ENCODE peak calls at places on chromosome 7, in four cellular contexts. One of them, this sample, is unnamed.

GRCh38 chr7:128231677-128232076 is 9.4 kb upstream of the LEP start:
- DNase-seq in activated CD4-positive, alpha-beta T cell treated with anti-CD3 and anti-CD28 coated beads, Interleukin-2, amount 50 U/mL, for 1 hour: no peak
- DNase-seq in NCI-H2107: no peak
- DNase-seq in NCI-H510A treated with DMSO at 0.1 percent for 48 hours: no peak
- DNase-seq in this sample: no peak

GRCh38 chr7:119756687-119757086 is 516.3 kb upstream of the KCND2 start:
- DNase-seq in activated CD4-positive, alpha-beta T cell treated with anti-CD3 and anti-CD28 coated beads, Interleukin-2, amount 50 U/mL, for 1 hour: no peak
- DNase-seq in NCI-H510A treated with DMSO at 0.1 percent for 48 hours: no peak
- DNase-seq in NCI-H2107: no peak
- DNase-seq in this sample: no peak

GRCh38 chr7:98107313-98107691 is 640 bp downstream of the LMTK2 start:
- DNase-seq in NCI-H2107: no peak
- DNase-seq in NCI-H510A treated with DMSO at 0.1 percent for 48 hours: peak; percentile 5
- DNase-seq in activated CD4-positive, alpha-beta T cell treated with anti-CD3 and anti-CD28 coated beads, Interleukin-2, amount 50 U/mL, for 1 hour: peak; percentile 1
- DNase-seq in this sample: peak; percentile 13

GRCh38 chr7:33038639-33039038 is 23.9 kb downstream of the NT5C3A start:
- DNase-seq in NCI-H510A treated with DMSO at 0.1 percent for 48 hours: no peak
- DNase-seq in activated CD4-positive, alpha-beta T cell treated with anti-CD3 and anti-CD28 coated beads, Interleukin-2, amount 50 U/mL, for 1 hour: no peak
- DNase-seq in NCI-H2107: no peak
- DNase-seq in this sample: no peak

GRCh38 chr7:50733552-50733951 is 49.1 kb downstream of the GRB10 start:
- DNase-seq in NCI-H510A treated with DMSO at 0.1 percent for 48 hours: no peak
- DNase-seq in activated CD4-positive, alpha-beta T cell treated with anti-CD3 and anti-CD28 coated beads, Interleukin-2, amount 50 U/mL, for 1 hour: no peak
- DNase-seq in NCI-H2107: no peak
- DNase-seq in this sample: no peak

GRCh38 chr7:101816499-101817030 is 861 bp upstream of the CUX1 start:
- DNase-seq in NCI-H510A treated with DMSO at 0.1 percent for 48 hours: no peak
- DNase-seq in NCI-H2107: peak; percentile 39
- DNase-seq in activated CD4-positive, alpha-beta T cell treated with anti-CD3 and anti-CD28 coated beads, Interleukin-2, amount 50 U/mL, for 1 hour: no peak
- DNase-seq in this sample: no peak

GRCh38 chr7:36851382-36851781 is 127.1 kb upstream of the AOAH start:
- DNase-seq in activated CD4-positive, alpha-beta T cell treated with anti-CD3 and anti-CD28 coated beads, Interleukin-2, amount 50 U/mL, for 1 hour: no peak
- DNase-seq in NCI-H2107: no peak
- DNase-seq in NCI-H510A treated with DMSO at 0.1 percent for 48 hours: no peak
- DNase-seq in this sample: no peak

GRCh38 chr7:28483868-28484267 is 71.5 kb downstream of the CREB5 start:
- DNase-seq in NCI-H2107: no peak
- DNase-seq in NCI-H510A treated with DMSO at 0.1 percent for 48 hours: no peak
- DNase-seq in activated CD4-positive, alpha-beta T cell treated with anti-CD3 and anti-CD28 coated beads, Interleukin-2, amount 50 U/mL, for 1 hour: no peak
- DNase-seq in this sample: no peak

GRCh38 chr7:113083132-113083833 is 3.3 kb downstream of the GPR85 start:
- DNase-seq in NCI-H2107: no peak
- DNase-seq in activated CD4-positive, alpha-beta T cell treated with anti-CD3 and anti-CD28 coated beads, Interleukin-2, amount 50 U/mL, for 1 hour: no peak
- DNase-seq in NCI-H510A treated with DMSO at 0.1 percent for 48 hours: no peak
- DNase-seq in this sample: no peak

GRCh38 chr7:87797798-87798403 is 78.3 kb downstream of the SLC25A40 start:
- DNase-seq in NCI-H510A treated with DMSO at 0.1 percent for 48 hours: peak; percentile 42
- DNase-seq in NCI-H2107: no peak
- DNase-seq in activated CD4-positive, alpha-beta T cell treated with anti-CD3 and anti-CD28 coated beads, Interleukin-2, amount 50 U/mL, for 1 hour: no peak
- DNase-seq in this sample: no peak

GRCh38 chr7:80309971-80310549 is 175.4 kb downstream of the GNAI1 start:
- DNase-seq in activated CD4-positive, alpha-beta T cell treated with anti-CD3 and anti-CD28 coated beads, Interleukin-2, amount 50 U/mL, for 1 hour: no peak
- DNase-seq in NCI-H2107: no peak
- DNase-seq in NCI-H510A treated with DMSO at 0.1 percent for 48 hours: no peak
- DNase-seq in this sample: peak; percentile 24

GRCh38 chr7:1913290-1914282 is 243.5 kb downstream of the ELFN1 start:
- DNase-seq in NCI-H510A treated with DMSO at 0.1 percent for 48 hours: no peak
- DNase-seq in NCI-H2107: no peak
- DNase-seq in activated CD4-positive, alpha-beta T cell treated with anti-CD3 and anti-CD28 coated beads, Interleukin-2, amount 50 U/mL, for 1 hour: no peak
- DNase-seq in this sample: no peak

GRCh38 chr7:114414151-114415053 is at the start of gene FOXP2:
- DNase-seq in NCI-H2107: no peak
- DNase-seq in activated CD4-positive, alpha-beta T cell treated with anti-CD3 and anti-CD28 coated beads, Interleukin-2, amount 50 U/mL, for 1 hour: no peak
- DNase-seq in NCI-H510A treated with DMSO at 0.1 percent for 48 hours: peak; percentile 41
- DNase-seq in this sample: no peak

GRCh38 chr7:159197066-159197975 is 52.7 kb upstream of the VIPR2 start:
- DNase-seq in activated CD4-positive, alpha-beta T cell treated with anti-CD3 and anti-CD28 coated beads, Interleukin-2, amount 50 U/mL, for 1 hour: no peak
- DNase-seq in NCI-H2107: no peak
- DNase-seq in NCI-H510A treated with DMSO at 0.1 percent for 48 hours: peak; percentile 53
- DNase-seq in this sample: peak; percentile 4

GRCh38 chr7:121500659-121501058 is 104.6 kb upstream of the FAM3C start:
- DNase-seq in NCI-H510A treated with DMSO at 0.1 percent for 48 hours: no peak
- DNase-seq in NCI-H2107: no peak
- DNase-seq in activated CD4-positive, alpha-beta T cell treated with anti-CD3 and anti-CD28 coated beads, Interleukin-2, amount 50 U/mL, for 1 hour: no peak
- DNase-seq in this sample: no peak

GRCh38 chr7:25940086-25940906 is 211.7 kb upstream of the NFE2L3 start:
- DNase-seq in NCI-H2107: no peak
- DNase-seq in NCI-H510A treated with DMSO at 0.1 percent for 48 hours: peak; percentile 67
- DNase-seq in activated CD4-positive, alpha-beta T cell treated with anti-CD3 and anti-CD28 coated beads, Interleukin-2, amount 50 U/mL, for 1 hour: no peak
- DNase-seq in this sample: no peak

GRCh38 chr7:134450296-134451000 is 8.5 kb downstream of the AKR1B1 start:
- DNase-seq in NCI-H510A treated with DMSO at 0.1 percent for 48 hours: peak; percentile 4
- DNase-seq in activated CD4-positive, alpha-beta T cell treated with anti-CD3 and anti-CD28 coated beads, Interleukin-2, amount 50 U/mL, for 1 hour: no peak
- DNase-seq in NCI-H2107: no peak
- DNase-seq in this sample: no peak

GRCh38 chr7:121397346-121397745 is 1.2 kb upstream of the FAM3C start:
- DNase-seq in NCI-H510A treated with DMSO at 0.1 percent for 48 hours: no peak
- DNase-seq in NCI-H2107: no peak
- DNase-seq in activated CD4-positive, alpha-beta T cell treated with anti-CD3 and anti-CD28 coated beads, Interleukin-2, amount 50 U/mL, for 1 hour: no peak
- DNase-seq in this sample: no peak

GRCh38 chr7:77439572-77439971 is 23.4 kb upstream of the GSAP start:
- DNase-seq in NCI-H510A treated with DMSO at 0.1 percent for 48 hours: peak; percentile 46
- DNase-seq in NCI-H2107: no peak
- DNase-seq in activated CD4-positive, alpha-beta T cell treated with anti-CD3 and anti-CD28 coated beads, Interleukin-2, amount 50 U/mL, for 1 hour: no peak
- DNase-seq in this sample: no peak

GRCh38 chr7:133482626-133483025 is 229.7 kb downstream of the EXOC4 start:
- DNase-seq in NCI-H2107: no peak
- DNase-seq in NCI-H510A treated with DMSO at 0.1 percent for 48 hours: no peak
- DNase-seq in activated CD4-positive, alpha-beta T cell treated with anti-CD3 and anti-CD28 coated beads, Interleukin-2, amount 50 U/mL, for 1 hour: no peak
- DNase-seq in this sample: no peak

GRCh38 chr7:100483101-100483727 is 513 bp upstream of the NYAP1 start:
- DNase-seq in NCI-H510A treated with DMSO at 0.1 percent for 48 hours: peak; percentile 39
- DNase-seq in NCI-H2107: no peak
- DNase-seq in activated CD4-positive, alpha-beta T cell treated with anti-CD3 and anti-CD28 coated beads, Interleukin-2, amount 50 U/mL, for 1 hour: peak; percentile 80
- DNase-seq in this sample: peak; percentile 87

GRCh38 chr7:157113607-157114006 is 25.1 kb upstream of the UBE3C start:
- DNase-seq in NCI-H510A treated with DMSO at 0.1 percent for 48 hours: no peak
- DNase-seq in NCI-H2107: no peak
- DNase-seq in activated CD4-positive, alpha-beta T cell treated with anti-CD3 and anti-CD28 coated beads, Interleukin-2, amount 50 U/mL, for 1 hour: no peak
- DNase-seq in this sample: no peak

GRCh38 chr7:157854066-157854891 is 517.5 kb downstream of the DNAJB6 start:
- DNase-seq in NCI-H510A treated with DMSO at 0.1 percent for 48 hours: no peak
- DNase-seq in activated CD4-positive, alpha-beta T cell treated with anti-CD3 and anti-CD28 coated beads, Interleukin-2, amount 50 U/mL, for 1 hour: no peak
- DNase-seq in NCI-H2107: no peak
- DNase-seq in this sample: no peak

GRCh38 chr7:21507627-21508343 is 35.1 kb upstream of the DNAH11 start:
- DNase-seq in NCI-H510A treated with DMSO at 0.1 percent for 48 hours: no peak
- DNase-seq in activated CD4-positive, alpha-beta T cell treated with anti-CD3 and anti-CD28 coated beads, Interleukin-2, amount 50 U/mL, for 1 hour: peak; percentile 10
- DNase-seq in NCI-H2107: no peak
- DNase-seq in this sample: peak; percentile 18

GRCh38 chr7:86932038-86932512 is 127.4 kb downstream of the ELAPOR2 start:
- DNase-seq in NCI-H2107: no peak
- DNase-seq in activated CD4-positive, alpha-beta T cell treated with anti-CD3 and anti-CD28 coated beads, Interleukin-2, amount 50 U/mL, for 1 hour: no peak
- DNase-seq in NCI-H510A treated with DMSO at 0.1 percent for 48 hours: no peak
- DNase-seq in this sample: no peak

GRCh38 chr7:108609643-108610042 is 40.0 kb downstream of the DNAJB9 start:
- DNase-seq in NCI-H2107: no peak
- DNase-seq in activated CD4-positive, alpha-beta T cell treated with anti-CD3 and anti-CD28 coated beads, Interleukin-2, amount 50 U/mL, for 1 hour: no peak
- DNase-seq in NCI-H510A treated with DMSO at 0.1 percent for 48 hours: no peak
- DNase-seq in this sample: no peak

GRCh38 chr7:103106336-103107070 is 31.6 kb downstream of the ARMC10 start:
- DNase-seq in NCI-H510A treated with DMSO at 0.1 percent for 48 hours: peak; percentile 26
- DNase-seq in activated CD4-positive, alpha-beta T cell treated with anti-CD3 and anti-CD28 coated beads, Interleukin-2, amount 50 U/mL, for 1 hour: no peak
- DNase-seq in NCI-H2107: no peak
- DNase-seq in this sample: no peak

This sample was measured in naive thymus-derived CD4-positive, alpha-beta T cell.